ENCODE peak calls at places on chromosomes 3 and 15, in four cellular contexts. One of them, this sample, is unnamed.
A peak's percentile ranks its signal among the peaks of the same experiment; 100 is the strongest.

GRCh38 chr3:183285828-183286457 is 32.9 kb downstream of the B3GNT5 start:
- DNase-seq in AG04450: peak; percentile 90
- DNase-seq in cardiac fibroblast: peak; percentile 99
- DNase-seq in dorsolateral prefrontal cortex: peak; percentile 70
- DNase-seq in this sample: peak; percentile 88

GRCh38 chr3:101567528-101568317 is 6.1 kb downstream of the TRMT10C start:
- DNase-seq in cardiac fibroblast: no peak
- DNase-seq in AG04450: peak; percentile 36
- DNase-seq in dorsolateral prefrontal cortex: no peak
- DNase-seq in this sample: no peak

GRCh38 chr3:48784426-48785120 is 63.1 kb downstream of the PRKAR2A start:
- DNase-seq in cardiac fibroblast: peak; percentile 56
- DNase-seq in AG04450: peak; percentile 59
- DNase-seq in dorsolateral prefrontal cortex: peak; percentile 29
- DNase-seq in this sample: peak; percentile 29

GRCh38 chr15:35783203-35783602 is 237.2 kb upstream of the DPH6 start:
- DNase-seq in dorsolateral prefrontal cortex: no peak
- DNase-seq in cardiac fibroblast: no peak
- DNase-seq in AG04450: no peak
- DNase-seq in this sample: no peak

GRCh38 chr15:63502843-63503738 is 1.3 kb upstream of the USP3 start:
- DNase-seq in cardiac fibroblast: peak; percentile 98
- DNase-seq in dorsolateral prefrontal cortex: peak; percentile 62
- DNase-seq in AG04450: peak; percentile 70
- DNase-seq in this sample: no peak

GRCh38 chr3:163043074-163043473 is 1546.5 kb downstream of the OTOL1 start:
- DNase-seq in cardiac fibroblast: peak; percentile 45
- DNase-seq in dorsolateral prefrontal cortex: no peak
- DNase-seq in AG04450: no peak
- DNase-seq in this sample: no peak

GRCh38 chr3:30567139-30567753 is 39.2 kb upstream of the TGFBR2 start:
- DNase-seq in dorsolateral prefrontal cortex: no peak
- DNase-seq in AG04450: no peak
- DNase-seq in cardiac fibroblast: no peak
- DNase-seq in this sample: no peak

GRCh38 chr3:161371441-161372320 is at the start of gene SPTSSB:
- DNase-seq in dorsolateral prefrontal cortex: peak; percentile 55
- DNase-seq in cardiac fibroblast: peak; percentile 18
- DNase-seq in AG04450: no peak
- DNase-seq in this sample: no peak

GRCh38 chr3:27485853-27486252 is 1.7 kb upstream of the SLC4A7 start:
- DNase-seq in dorsolateral prefrontal cortex: no peak
- DNase-seq in AG04450: no peak
- DNase-seq in cardiac fibroblast: no peak
- DNase-seq in this sample: no peak

GRCh38 chr3:192816274-192816853 is 89.0 kb upstream of the FGF12 start:
- DNase-seq in AG04450: no peak
- DNase-seq in cardiac fibroblast: peak; percentile 84
- DNase-seq in dorsolateral prefrontal cortex: no peak
- DNase-seq in this sample: no peak

DNA sequence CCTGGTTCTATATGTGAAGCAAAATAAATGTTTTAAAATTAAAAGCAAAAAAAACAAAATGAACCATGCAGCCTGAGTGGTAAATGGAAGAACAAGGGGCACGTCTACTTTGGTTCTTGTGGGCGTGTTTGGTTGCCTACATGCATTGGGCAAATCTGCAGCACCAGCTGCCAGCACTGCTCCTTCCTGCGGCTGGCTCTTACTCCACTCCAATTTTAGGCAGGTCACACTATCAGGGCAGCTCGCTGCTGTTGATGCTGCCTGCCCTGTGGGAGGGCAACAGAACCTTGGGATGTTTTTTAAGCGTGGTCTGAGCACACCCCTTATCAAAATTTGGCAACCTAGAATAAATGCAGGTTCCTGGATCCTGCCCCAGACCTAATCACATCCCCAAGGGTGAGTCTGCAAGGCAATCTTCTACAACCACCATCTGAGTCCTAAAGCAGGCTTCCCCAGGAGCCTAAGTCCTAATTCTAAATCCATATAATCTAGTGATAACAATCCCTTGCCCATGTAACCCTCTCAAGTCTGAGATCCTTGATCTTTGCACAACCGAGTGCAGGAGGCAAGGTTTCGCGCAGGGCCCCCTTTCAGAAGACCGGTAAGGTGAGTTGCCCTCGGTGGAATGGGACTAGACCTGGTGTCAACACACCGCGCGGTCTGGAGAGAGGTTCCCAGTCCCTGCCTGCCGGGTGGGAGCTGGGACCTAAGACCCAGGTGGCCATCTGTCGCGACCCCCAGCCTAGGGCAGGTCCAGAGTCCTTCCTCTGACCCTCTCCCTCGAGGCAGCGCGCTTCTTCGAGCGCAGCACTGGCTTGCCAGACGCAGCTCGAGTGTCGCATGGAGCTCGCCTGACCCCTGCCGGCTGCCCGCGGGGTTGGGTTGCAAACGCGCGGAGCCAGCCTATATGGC is 15.9 kb downstream of the IVD start:
- DNase-seq in AG04450: no peak
- DNase-seq in dorsolateral prefrontal cortex: peak; percentile 78
- DNase-seq in cardiac fibroblast: peak; percentile 75
- DNase-seq in this sample: no peak
- H3K4me3 ChIP-seq in AG04450: peak overlapping the region; percentile 34
- H3K4me3 ChIP-seq in dorsolateral prefrontal cortex: no peak overlapping the region
- H3K4me3 ChIP-seq in cardiac fibroblast: no peak overlapping the region
- H3K4me3 ChIP-seq in this sample: no peak overlapping the region

DNA sequence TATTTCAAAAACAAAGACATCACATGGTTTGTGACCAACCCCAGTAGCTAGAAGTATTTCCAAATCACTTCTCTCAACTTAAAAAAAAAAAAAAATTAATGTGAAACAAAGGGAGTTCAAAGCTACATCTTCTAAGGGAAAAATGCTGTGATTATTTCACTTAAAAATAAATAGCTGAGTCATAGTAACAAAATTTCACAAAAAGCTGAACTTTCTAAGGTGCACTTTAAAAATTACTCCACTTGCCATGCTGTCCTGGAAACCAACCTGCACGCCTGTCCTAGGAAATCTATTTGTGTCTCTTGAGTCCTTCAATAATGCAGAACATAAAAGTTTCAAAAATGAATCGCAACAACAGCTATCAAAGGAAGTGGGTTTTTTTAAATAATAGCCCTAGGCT is 1.8 kb downstream of the ACAP2 start:
- DNase-seq in dorsolateral prefrontal cortex: no peak
- DNase-seq in cardiac fibroblast: peak; percentile 43
- DNase-seq in AG04450: no peak
- DNase-seq in this sample: no peak
- H3K4me3 ChIP-seq in dorsolateral prefrontal cortex: peak overlapping the region; percentile 80
- H3K4me3 ChIP-seq in cardiac fibroblast: peak overlapping the region; percentile 91
- H3K4me3 ChIP-seq in AG04450: peak overlapping the region; percentile 60
- H3K4me3 ChIP-seq in this sample: peak overlapping the region; percentile 87

GRCh38 chr15:99928429-99928981 is 195.3 kb upstream of the LYSMD4 start:
- DNase-seq in AG04450: peak; percentile 18
- DNase-seq in cardiac fibroblast: peak; percentile 73
- DNase-seq in dorsolateral prefrontal cortex: peak; percentile 76
- DNase-seq in this sample: no peak
- H3K4me3 ChIP-seq in AG04450: peak overlapping the region; percentile 58
- H3K4me3 ChIP-seq in cardiac fibroblast: peak overlapping the region; percentile 48
- H3K4me3 ChIP-seq in dorsolateral prefrontal cortex: peak overlapping the region; percentile 46
- H3K4me3 ChIP-seq in this sample: peak overlapping the region; percentile 57

GRCh38 chr15:69032006-69032405 is 17.5 kb downstream of the NOX5 start:
- DNase-seq in dorsolateral prefrontal cortex: no peak
- DNase-seq in AG04450: no peak
- DNase-seq in cardiac fibroblast: no peak
- DNase-seq in this sample: no peak

GRCh38 chr15:69027976-69028518 is 13.6 kb downstream of the NOX5 start:
- DNase-seq in dorsolateral prefrontal cortex: no peak
- DNase-seq in AG04450: no peak
- DNase-seq in cardiac fibroblast: no peak
- DNase-seq in this sample: no peak

GRCh38 chr15:69034352-69034751 is 19.9 kb downstream of the NOX5 start:
- DNase-seq in dorsolateral prefrontal cortex: no peak
- DNase-seq in AG04450: peak; percentile 26
- DNase-seq in cardiac fibroblast: peak; percentile 84
- DNase-seq in this sample: peak; percentile 68

GRCh38 chr15:69032703-69033373 is 18.3 kb downstream of the NOX5 start:
- DNase-seq in cardiac fibroblast: no peak
- DNase-seq in AG04450: no peak
- DNase-seq in dorsolateral prefrontal cortex: no peak
- DNase-seq in this sample: no peak

DNA sequence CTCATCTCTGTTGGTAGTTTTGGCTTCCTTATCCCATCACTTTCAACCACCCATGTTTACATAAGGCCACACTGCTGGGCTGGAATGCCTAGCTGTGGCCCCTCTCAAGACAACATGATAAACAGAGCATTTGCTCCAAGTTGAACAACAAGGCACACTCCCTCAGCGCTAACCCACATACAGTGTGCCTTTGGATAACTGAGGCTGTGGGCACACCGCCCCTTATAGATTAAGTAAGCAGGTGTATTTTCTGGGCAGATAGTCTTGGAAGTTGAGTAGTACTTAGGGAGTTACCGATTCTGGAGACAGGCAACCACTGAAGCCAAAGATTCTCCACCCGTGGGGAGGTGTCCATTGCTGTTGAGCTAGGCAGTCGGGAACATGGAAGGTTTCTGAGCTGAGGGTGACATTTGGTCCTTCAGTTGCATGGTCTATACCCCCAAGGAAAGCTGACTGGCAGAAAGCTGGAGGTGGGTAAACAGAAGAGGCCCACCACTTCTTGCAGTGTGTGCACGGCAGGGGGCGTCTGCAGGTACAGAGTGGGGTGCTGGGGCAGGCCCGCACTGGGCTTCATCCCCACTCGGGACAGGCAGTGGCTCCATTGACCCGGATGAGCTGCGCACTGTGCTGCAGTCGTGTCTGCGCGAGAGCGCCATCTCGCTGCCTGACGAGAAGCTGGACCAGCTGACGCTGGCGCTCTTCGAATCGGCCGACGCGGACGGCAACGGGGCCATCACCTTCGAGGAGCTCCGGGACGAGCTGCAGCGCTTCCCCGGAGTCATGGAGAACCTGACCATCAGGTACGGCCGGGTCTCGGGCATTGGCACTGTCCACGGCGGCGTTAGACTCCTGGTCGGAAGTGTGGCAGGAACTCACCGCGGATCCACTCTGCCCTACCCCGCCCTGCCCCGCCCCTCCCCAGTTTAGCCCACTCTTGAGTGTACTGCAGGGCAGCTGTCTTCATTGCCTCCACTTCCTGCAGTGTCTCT is 16.8 kb downstream of the NOX5 start:
- DNase-seq in cardiac fibroblast: peak; percentile 27
- DNase-seq in dorsolateral prefrontal cortex: no peak
- DNase-seq in AG04450: no peak
- DNase-seq in this sample: no peak
- H3K4me3 ChIP-seq in cardiac fibroblast: peak overlapping the region; percentile 25
- H3K4me3 ChIP-seq in dorsolateral prefrontal cortex: no peak overlapping the region
- H3K4me3 ChIP-seq in AG04450: peak overlapping the region; percentile 44
- H3K4me3 ChIP-seq in this sample: peak overlapping the region; percentile 51

GRCh38 chr3:157086053-157086761 is 73.7 kb downstream of the CCNL1 start:
- DNase-seq in AG04450: no peak
- DNase-seq in cardiac fibroblast: no peak
- DNase-seq in dorsolateral prefrontal cortex: peak; percentile 71
- DNase-seq in this sample: no peak
- H3K4me3 ChIP-seq in AG04450: no peak overlapping the region
- H3K4me3 ChIP-seq in cardiac fibroblast: no peak overlapping the region
- H3K4me3 ChIP-seq in dorsolateral prefrontal cortex: no peak overlapping the region
- H3K4me3 ChIP-seq in this sample: no peak overlapping the region

DNA sequence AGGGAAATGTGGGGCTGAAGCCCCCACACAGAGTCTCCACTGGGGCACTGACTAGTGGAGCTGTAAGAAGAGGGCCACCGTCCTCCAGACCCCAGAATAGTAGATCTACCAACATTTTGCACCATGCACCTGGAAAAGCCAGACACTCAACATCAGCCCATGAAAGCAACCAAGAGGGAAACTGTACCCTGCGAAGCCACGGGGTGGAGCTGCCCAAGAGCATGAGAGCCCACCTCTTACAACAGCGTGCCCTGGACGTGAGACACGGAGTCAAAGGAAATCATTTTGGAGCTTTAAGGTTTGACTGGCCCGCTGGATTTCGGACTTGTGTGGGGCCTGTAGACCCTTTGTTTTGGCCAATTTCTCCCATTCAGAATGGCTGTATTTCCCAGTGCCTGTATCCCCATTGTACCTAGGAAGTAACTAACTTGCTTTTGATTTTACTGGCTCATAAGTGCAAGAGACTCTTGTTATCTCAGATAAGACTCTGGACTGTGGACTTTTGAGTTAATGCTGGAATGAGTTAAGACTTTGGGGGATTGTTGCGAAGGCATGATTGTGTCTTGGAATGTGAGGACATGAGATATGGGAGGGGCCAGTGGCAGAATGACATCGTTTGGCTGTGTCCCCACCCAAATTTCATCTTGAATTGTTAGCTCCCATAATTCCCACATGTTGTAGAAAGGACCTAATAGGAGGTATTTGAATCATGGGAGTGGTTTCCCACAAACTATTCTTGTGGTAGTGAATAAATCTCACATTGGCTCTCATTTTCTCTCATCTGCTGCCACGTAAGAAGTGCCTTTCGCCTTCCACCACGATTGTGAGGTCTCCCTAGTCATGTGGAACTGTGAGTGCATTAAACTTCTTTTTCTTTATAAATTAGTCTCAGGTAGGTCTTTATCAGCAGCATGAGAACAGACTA is 105.8 kb downstream of the CBLB start:
- DNase-seq in AG04450: no peak
- DNase-seq in dorsolateral prefrontal cortex: no peak
- DNase-seq in cardiac fibroblast: no peak
- DNase-seq in this sample: no peak
- H3K4me3 ChIP-seq in AG04450: no peak overlapping the region
- H3K4me3 ChIP-seq in dorsolateral prefrontal cortex: no peak overlapping the region
- H3K4me3 ChIP-seq in cardiac fibroblast: no peak overlapping the region
- H3K4me3 ChIP-seq in this sample: no peak overlapping the region

DNA sequence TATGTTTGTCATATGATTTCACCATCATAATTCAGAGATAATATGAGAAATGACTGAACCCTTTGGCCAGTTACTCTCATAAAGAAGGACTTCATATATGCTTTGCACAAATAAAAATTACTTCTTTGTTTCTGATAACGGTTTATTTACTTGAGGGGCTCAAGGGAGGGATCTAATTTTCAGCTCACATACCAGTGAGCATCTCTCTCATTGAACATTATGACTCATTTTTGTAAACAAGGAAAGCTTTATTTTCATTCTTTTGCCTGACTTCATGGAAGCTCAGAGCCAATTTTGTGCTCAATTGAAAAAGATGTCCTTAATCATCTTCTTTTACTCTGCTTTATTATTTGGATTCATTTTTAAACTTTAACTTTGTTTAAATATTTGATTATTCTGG is 5.8 kb downstream of the NLGN1 start:
- DNase-seq in dorsolateral prefrontal cortex: no peak
- DNase-seq in cardiac fibroblast: peak; percentile 2
- DNase-seq in AG04450: no peak
- DNase-seq in this sample: no peak
- H3K4me3 ChIP-seq in dorsolateral prefrontal cortex: peak overlapping the region; percentile 31
- H3K4me3 ChIP-seq in cardiac fibroblast: no peak overlapping the region
- H3K4me3 ChIP-seq in AG04450: no peak overlapping the region
- H3K4me3 ChIP-seq in this sample: no peak overlapping the region

GRCh38 chr15:42582569-42583235 is 7.3 kb downstream of the STARD9 start:
- DNase-seq in dorsolateral prefrontal cortex: peak; percentile 31
- DNase-seq in cardiac fibroblast: no peak
- DNase-seq in AG04450: no peak
- DNase-seq in this sample: no peak
- H3K4me3 ChIP-seq in dorsolateral prefrontal cortex: peak overlapping the region; percentile 9
- H3K4me3 ChIP-seq in cardiac fibroblast: no peak overlapping the region
- H3K4me3 ChIP-seq in AG04450: no peak overlapping the region
- H3K4me3 ChIP-seq in this sample: no peak overlapping the region

GRCh38 chr3:50319872-50320625 is 2.5 kb downstream of the HYAL2 start:
- DNase-seq in AG04450: no peak
- DNase-seq in cardiac fibroblast: no peak
- DNase-seq in dorsolateral prefrontal cortex: no peak
- DNase-seq in this sample: no peak
- H3K4me3 ChIP-seq in AG04450: peak overlapping the region; percentile 83
- H3K4me3 ChIP-seq in cardiac fibroblast: peak overlapping the region; percentile 72
- H3K4me3 ChIP-seq in dorsolateral prefrontal cortex: peak overlapping the region; percentile 72
- H3K4me3 ChIP-seq in this sample: peak overlapping the region; percentile 73

This sample was measured in AG04449.